ENCODE peak calls at places on chromosomes 1 and 21, in four cellular contexts. U, A, K and P are unnamed samples.
A peak's percentile ranks its signal among the peaks of the same experiment; 100 is the strongest.

GRCh38 chr1:101309334-101310221 is 72.8 kb downstream of the S1PR1 start:
- DNase-seq in U (peak; percentile 67), A (peak; percentile 59), K (peak; percentile 74), P (peak; percentile 80)

GRCh38 chr1:24898152-24898908 is 31.7 kb downstream of the RUNX3 start:
- DNase-seq in U (peak; percentile 42), A (peak; percentile 34), K (peak; percentile 82), P (peak; percentile 59)

GRCh38 chr1:60924964-60925798 is 157.2 kb upstream of the NFIA start:
- DNase-seq in U (no peak), A (no peak), K (no peak), P (no peak)

GRCh38 chr1:6248798-6249731 is 5.1 kb downstream of the HES3 start:
- DNase-seq in U (no peak), A (no peak), K (no peak), P (peak; percentile 65)

GRCh38 chr1:109299087-109299983 is 7.5 kb downstream of the MYBPHL start:
- DNase-seq in U (peak; percentile 88), A (peak; percentile 94), K (no peak), P (peak; percentile 85)

GRCh38 chr1:38455829-38456563 is 403.6 kb downstream of the RRAGC start:
- DNase-seq in U (no peak), A (no peak), K (no peak), P (no peak)

GRCh38 chr1:35298464-35298863 is 30.0 kb downstream of the ZMYM4 start:
- DNase-seq in U (peak; percentile 63), A (peak; percentile 43), K (no peak), P (peak; percentile 54)

GRCh38 chr1:8448906-8449661 is 131.2 kb downstream of the SLC45A1 start:
- DNase-seq in U (peak; percentile 82), A (peak; percentile 78), K (no peak), P (peak; percentile 78)

GRCh38 chr1:41155105-41155504 is 87.0 kb downstream of the SCMH1 start:
- DNase-seq in U (no peak), A (no peak), K (no peak), P (no peak)

GRCh38 chr1:62209931-62210595 is 15.4 kb downstream of the L1TD1 start:
- DNase-seq in U (no peak), A (no peak), K (no peak), P (peak; percentile 40)

GRCh38 chr1:21909787-21910503 is 27.2 kb downstream of the HSPG2 start:
- DNase-seq in U (peak; percentile 88), A (peak; percentile 68), K (peak; percentile 65), P (peak; percentile 78)

GRCh38 chr1:91765293-91765692 is 120.7 kb downstream of the TGFBR3 start:
- DNase-seq in U (no peak), A (peak; percentile 81), K (no peak), P (no peak)

GRCh38 chr1:54335396-54336056 is 70.7 kb downstream of the SSBP3 start:
- DNase-seq in U (peak; percentile 96), A (peak; percentile 97), K (no peak), P (peak; percentile 93)

GRCh38 chr1:219567341-219567947 is 45.5 kb downstream of the ZC3H11B start:
- DNase-seq in U (peak; percentile 90), A (peak; percentile 50), K (no peak), P (no peak)

GRCh38 chr21:41895643-41896493 is 16.7 kb upstream of the PRDM15 start:
- DNase-seq in U (no peak), A (peak; percentile 67), K (no peak), P (no peak)

GRCh38 chr1:202281316-202282016 is 60.3 kb downstream of the UBE2T start:
- DNase-seq in U (peak; percentile 75), A (peak; percentile 48), K (no peak), P (peak; percentile 47)

GRCh38 chr1:101915597-101915996 is 81.1 kb downstream of the OLFM3 start:
- DNase-seq in U (no peak), A (no peak), K (no peak), P (no peak)

GRCh38 chr1:44347280-44347679 is 7.8 kb downstream of the ERI3 start:
- DNase-seq in U (peak; percentile 87), A (no peak), K (no peak), P (no peak)

GRCh38 chr1:64470670-64471217 is 815 bp downstream of the CACHD1 start:
- DNase-seq in U (peak; percentile 16), A (peak; percentile 18), K (peak; percentile 68), P (peak; percentile 16)

GRCh38 chr21:36709030-36709867 is 10.3 kb downstream of the SIM2 start:
- DNase-seq in U (no peak), A (no peak), K (peak; percentile 56), P (no peak)

GRCh38 chr1:20814472-20814871 is 27.4 kb upstream of the HP1BP3 start:
- DNase-seq in U (no peak), A (no peak), K (no peak), P (no peak)

GRCh38 chr21:40386301-40386911 is 460.6 kb downstream of the DSCAM start:
- DNase-seq in U (no peak), A (no peak), K (peak; percentile 81), P (no peak)

GRCh38 chr1:200733907-200734306 is 4.8 kb upstream of the CAMSAP2 start:
- DNase-seq in U (no peak), A (no peak), K (no peak), P (no peak)

GRCh38 chr1:94772230-94772641 is 47.9 kb upstream of the SLC44A3 start:
- DNase-seq in U (no peak), A (peak; percentile 95), K (peak; percentile 85), P (peak; percentile 67)

GRCh38 chr1:60162941-60163340 is 89.4 kb upstream of the C1orf87 start:
- DNase-seq in U (no peak), A (no peak), K (no peak), P (peak; percentile 32)

GRCh38 chr21:42777757-42778344 is 101.5 kb downstream of the WDR4 start:
- DNase-seq in U (no peak), A (no peak), K (no peak), P (no peak)

GRCh38 chr1:20404466-20404865 is 81.5 kb downstream of the CAMK2N1 start:
- DNase-seq in U (no peak), A (no peak), K (no peak), P (no peak)

GRCh38 chr1:201602413-201603265 is 63.7 kb downstream of the NAV1 start:
- DNase-seq in U (peak; percentile 93), A (peak; percentile 97), K (no peak), P (peak; percentile 87)

GRCh38 chr1:168081373-168082007 is 55.2 kb downstream of the GPR161 start:
- DNase-seq in U (peak; percentile 93), A (peak; percentile 89), K (no peak), P (peak; percentile 95)

GRCh38 chr1:12447301-12447700 is 170.7 kb downstream of the DHRS3 start:
- DNase-seq in U (peak; percentile 91), A (peak; percentile 46), K (no peak), P (peak; percentile 76)

GRCh38 chr1:11893907-11894251 is 32.3 kb downstream of the KIAA2013 start:
- DNase-seq in U (peak; percentile 34), A (peak; percentile 39), K (peak; percentile 87), P (no peak)

GRCh38 chr1:53070621-53071020 is 8.6 kb downstream of the PODN start:
- DNase-seq in U (no peak), A (no peak), K (no peak), P (no peak)

GRCh38 chr1:198923940-198924339 is 285.1 kb downstream of the PTPRC start:
- DNase-seq in U (no peak), A (no peak), K (no peak), P (no peak)
- TF ChIP-seq CTCF in U (no peak), A (no peak), K (no peak), P (no peak)

DNA sequence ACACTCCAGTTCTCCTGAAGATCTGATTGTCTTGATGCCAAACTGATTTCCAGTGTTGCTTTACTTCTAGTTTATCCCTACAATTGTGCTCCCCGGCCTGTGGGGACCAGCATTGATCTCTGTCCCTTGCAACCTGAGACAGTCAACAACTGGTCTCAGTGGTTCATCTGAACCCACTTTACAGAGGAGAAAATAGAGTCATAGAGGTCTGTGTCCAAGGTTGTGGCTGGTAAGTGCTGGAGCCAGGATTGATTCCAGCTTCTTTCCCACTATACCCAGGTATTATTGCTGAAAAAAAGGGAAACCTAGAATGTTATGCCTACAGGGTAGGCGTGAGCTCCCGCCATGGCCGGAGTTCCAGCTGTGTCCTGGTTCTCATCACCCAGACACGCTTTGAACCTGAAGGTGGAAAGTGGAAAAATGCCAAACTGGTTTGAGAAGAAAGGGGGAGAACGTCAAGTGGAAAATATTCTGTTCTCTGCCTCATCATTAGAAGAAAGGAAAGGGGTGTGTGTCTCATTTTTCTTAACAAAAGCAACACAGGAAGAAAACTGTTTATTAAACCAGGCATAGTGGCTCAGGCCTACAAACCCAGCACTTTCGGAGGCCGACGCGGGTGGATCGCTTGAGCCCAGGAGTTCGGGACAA is 60.7 kb upstream of the ITPKB start:
- DNase-seq in U (no peak), A (no peak), K (no peak), P (no peak)
- H3K4me3 ChIP-seq in U (no peak overlapping the region), A (no peak overlapping the region), K (no peak overlapping the region), P (no peak overlapping the region)

DNA sequence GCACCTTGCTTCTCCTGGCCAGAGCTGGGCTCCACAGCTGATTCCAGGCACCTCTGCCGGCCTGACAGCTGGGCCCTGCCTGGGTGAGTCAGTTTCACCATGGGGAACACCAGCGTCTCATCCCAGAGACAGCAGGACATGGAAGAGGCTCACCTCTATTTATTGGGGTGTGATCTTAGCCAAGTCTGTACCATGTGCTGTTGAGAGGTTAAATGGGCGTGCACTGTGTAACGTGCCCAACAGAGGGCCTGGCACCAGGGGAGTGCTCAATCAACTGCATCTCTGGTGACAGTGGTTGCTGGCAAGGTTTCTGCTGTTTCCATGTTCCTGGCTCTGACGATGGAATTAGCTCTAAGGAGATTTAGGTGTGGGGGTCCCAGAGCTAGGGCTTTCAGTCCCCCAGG is 890 bp downstream of the CPLANE2 start:
- DNase-seq in U (no peak), A (peak; percentile 7), K (peak; percentile 72), P (peak; percentile 53)
- TF ChIP-seq CTCF in U (peak; percentile 18), A (peak; percentile 15), K (peak; percentile 43), P (no peak)

DNA sequence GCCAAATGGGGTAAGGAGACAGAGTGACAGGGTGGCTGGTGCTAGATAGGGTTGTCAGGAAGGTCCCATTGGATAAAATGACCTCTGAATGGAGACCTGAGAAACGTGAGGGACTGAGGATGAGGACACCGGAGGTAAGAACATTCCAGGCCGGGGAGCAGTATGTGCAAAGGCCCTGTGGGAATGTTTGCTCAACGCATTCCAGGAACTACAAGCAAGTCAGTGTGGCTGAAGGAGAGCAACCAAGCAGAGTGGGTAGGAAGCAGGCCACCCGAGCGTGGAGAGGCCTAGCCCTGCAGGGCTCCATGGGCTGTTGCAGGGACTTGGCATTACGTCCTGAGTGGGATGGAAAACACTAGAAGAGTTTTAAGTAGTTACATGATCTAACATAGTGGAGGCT is 185.6 kb downstream of the ZBTB18 start:
- DNase-seq in U (no peak), A (no peak), K (no peak), P (no peak)
- H3K4me3 ChIP-seq in U (no peak overlapping the region), A (no peak overlapping the region), K (no peak overlapping the region), P (no peak overlapping the region)

DNA sequence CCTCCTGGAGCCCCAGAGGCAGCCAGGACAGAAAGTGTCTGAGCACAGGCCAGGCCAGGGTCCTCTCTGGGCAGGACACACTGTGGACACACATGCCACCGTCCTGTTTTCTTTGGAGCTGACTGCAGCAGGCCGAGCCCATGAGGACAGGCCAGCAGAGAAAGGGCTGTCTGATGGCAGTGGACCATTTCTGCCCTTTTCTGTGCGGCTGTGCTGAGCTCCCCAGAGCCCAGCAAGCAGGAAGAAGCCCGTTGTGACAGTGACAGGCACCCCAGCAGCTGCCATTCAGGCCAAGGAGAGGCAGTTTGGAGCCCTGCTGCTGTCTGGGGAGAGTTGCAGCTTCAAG is 115.8 kb upstream of the ARHGEF16 start:
- DNase-seq in U (no peak), A (no peak), K (no peak), P (no peak)
- TF ChIP-seq CTCF in U (no peak), A (no peak), K (no peak), P (no peak)